ENCODE peak calls at places on chromosomes 16 and 17, in nine cellular contexts. C, A, B, L, W, Z, S, F and U are unnamed samples.

GRCh38 chr16:2507052-2507678 is 6.6 kb upstream of the ATP6V0C start:
- DNase-seq in C (no peak), A (no peak), B (no peak), L (no peak), W (no peak), Z (no peak), S (no peak), F (no peak), U (no peak)

GRCh38 chr16:46732561-46732960 is 15.6 kb downstream of the MYLK3 start:
- DNase-seq in C (no peak), A (no peak), B (no peak), L (no peak), W (no peak), Z (no peak), S (no peak), F (no peak), U (no peak)

GRCh38 chr17:34981538-34982241 is 1.4 kb downstream of the LIG3 start:
- DNase-seq in C (no peak), A (no peak), B (no peak), L (no peak), W (peak; percentile 53), Z (no peak), S (no peak), F (peak; percentile 89), U (peak; percentile 41)

GRCh38 chr17:42804918-42805367 is 6.3 kb downstream of the CNTD1 start:
- DNase-seq in C (no peak), A (no peak), B (no peak), L (no peak), W (no peak), Z (no peak), S (no peak), F (peak; percentile 95), U (no peak)

GRCh38 chr17:74217036-74217725 is 3.8 kb downstream of the TTYH2 start:
- DNase-seq in C (no peak), A (no peak), B (no peak), L (no peak), W (no peak), Z (no peak), S (no peak), F (peak; percentile 67), U (no peak)

GRCh38 chr17:55690105-55690508 is 32.6 kb downstream of the TMEM100 start:
- DNase-seq in C (no peak), A (no peak), B (no peak), L (no peak), W (no peak), Z (no peak), S (no peak), F (peak; percentile 9), U (no peak)

GRCh38 chr16:88514070-88514469 is 56.1 kb upstream of the ZC3H18 start:
- DNase-seq in C (no peak), A (no peak), B (no peak), L (no peak), W (no peak), Z (no peak), S (no peak), F (no peak), U (no peak)

GRCh38 chr17:78864117-78864516 is 23.5 kb upstream of the USP36 start:
- DNase-seq in C (no peak), A (no peak), B (no peak), L (no peak), W (no peak), Z (no peak), S (no peak), F (no peak), U (no peak)

GRCh38 chr16:72999541-73000019 is 48.3 kb downstream of the ZFHX3 start:
- DNase-seq in C (no peak), A (no peak), B (no peak), L (no peak), W (no peak), Z (no peak), S (no peak), F (no peak), U (no peak)

GRCh38 chr17:62792122-62792800 is 15.9 kb downstream of the MARCHF10 start:
- DNase-seq in C (peak; percentile 86), A (no peak), B (no peak), L (no peak), W (no peak), Z (no peak), S (no peak), F (no peak), U (peak; percentile 85)

GRCh38 chr17:43927101-43927935 is 15.0 kb downstream of the PPY start:
- DNase-seq in C (no peak), A (no peak), B (no peak), L (no peak), W (no peak), Z (peak; percentile 0), S (no peak), F (peak; percentile 53), U (no peak)

GRCh38 chr17:56939869-56940484 is 20.9 kb downstream of the COIL start:
- DNase-seq in C (no peak), A (peak; percentile 29), B (no peak), L (no peak), W (peak; percentile 56), Z (peak; percentile 15), S (no peak), F (peak; percentile 71), U (peak; percentile 62)

GRCh38 chr17:78140169-78141051 is 5.8 kb upstream of the C17orf99 start:
- DNase-seq in C (no peak), A (no peak), B (peak; percentile 36), L (peak; percentile 90), W (peak; percentile 100), Z (peak; percentile 82), S (peak; percentile 85), F (peak; percentile 98), U (peak; percentile 90)

GRCh38 chr16:75250809-75251279 is 580 bp downstream of the BCAR1 start:
- DNase-seq in C (no peak), A (no peak), B (peak; percentile 64), L (no peak), W (peak; percentile 62), Z (no peak), S (no peak), F (peak; percentile 42), U (no peak)

GRCh38 chr17:60155427-60155814 is 5.6 kb downstream of the CA4 start:
- DNase-seq in C (no peak), A (no peak), B (no peak), L (no peak), W (no peak), Z (no peak), S (no peak), F (no peak), U (no peak)

GRCh38 chr16:89600956-89601355 is 12.5 kb upstream of the DPEP1 start:
- DNase-seq in C (no peak), A (no peak), B (no peak), L (no peak), W (no peak), Z (no peak), S (no peak), F (no peak), U (peak; percentile 34)

GRCh38 chr16:4344659-4345438 is 6.3 kb downstream of the PAM16 start:
- DNase-seq in C (no peak), A (peak; percentile 63), B (no peak), L (no peak), W (no peak), Z (peak; percentile 52), S (no peak), F (peak; percentile 89), U (no peak)

GRCh38 chr16:17526956-17527355 is 56.2 kb upstream of the XYLT1 start:
- DNase-seq in C (no peak), A (no peak), B (no peak), L (no peak), W (no peak), Z (no peak), S (no peak), F (no peak), U (no peak)

GRCh38 chr17:17712268-17712924 is 31.1 kb downstream of the RAI1 start:
- DNase-seq in C (no peak), A (no peak), B (no peak), L (no peak), W (no peak), Z (no peak), S (no peak), F (no peak), U (peak; percentile 61)

GRCh38 chr17:71632328-71632727 is 488.5 kb upstream of the SOX9 start:
- DNase-seq in C (no peak), A (no peak), B (no peak), L (no peak), W (no peak), Z (peak; percentile 79), S (no peak), F (peak; percentile 89), U (peak; percentile 98)

GRCh38 chr17:66302761-66303626 is 581 bp downstream of the PRKCA start:
- DNase-seq in C (no peak), A (peak; percentile 63), B (peak; percentile 35), L (no peak), W (peak; percentile 37), Z (peak; percentile 12), S (no peak), F (peak; percentile 80), U (peak; percentile 69)